ENCODE peak calls at places on chromosomes 16 and 17, in six cellular contexts. K is central memory CD4-positive, alpha-beta T cell; L is GOT3; Z is iris pigment epithelial cell; T is progenitor cell of endocrine pancreas; X is GM13977. C is an unnamed sample.

GRCh38 chr16:49581630-49582298 is 208.2 kb downstream of the C16orf78 start:
- DNase-seq in K (no peak), L (no peak), Z (no peak), T (no peak), X (no peak), C (no peak)

GRCh38 chr17:9676742-9677387 is 31.5 kb downstream of the USP43 start:
- DNase-seq in K (no peak), L (no peak), Z (peak; percentile 79), T (no peak), X (no peak), C (peak; percentile 99)

GRCh38 chr16:2692948-2693651 is 10.8 kb downstream of the KCTD5 start:
- DNase-seq in K (no peak), L (no peak), Z (peak; percentile 35), T (no peak), X (no peak), C (no peak)

GRCh38 chr16:11481987-11482386 is 104.7 kb downstream of the LITAF start:
- DNase-seq in K (no peak), L (no peak), Z (peak; percentile 87), T (no peak), X (no peak), C (no peak)

GRCh38 chr16:11342021-11342855 is 3.0 kb upstream of the RMI2 start:
- DNase-seq in K (no peak), L (no peak), Z (no peak), T (no peak), X (no peak), C (peak; percentile 88)

GRCh38 chr17:49952209-49952911 is 16.6 kb upstream of the DLX4 start:
- DNase-seq in K (peak; percentile 68), L (peak; percentile 18), Z (peak; percentile 61), T (peak; percentile 89), X (peak; percentile 88), C (peak; percentile 88)

GRCh38 chr16:51898872-51899271 is 648.1 kb downstream of the TOX3 start:
- DNase-seq in K (no peak), L (no peak), Z (no peak), T (no peak), X (no peak), C (peak; percentile 40)

GRCh38 chr17:50837980-50838954 is 2.9 kb downstream of the WFIKKN2 start:
- DNase-seq in K (no peak), L (no peak), Z (no peak), T (no peak), X (peak; percentile 18), C (no peak)

GRCh38 chr17:78822552-78822951 is 18.1 kb downstream of the USP36 start:
- DNase-seq in K (no peak), L (no peak), Z (peak; percentile 98), T (no peak), X (no peak), C (peak; percentile 20)

GRCh38 chr17:66570353-66571195 is 264.3 kb upstream of the CACNG5 start:
- DNase-seq in K (no peak), L (no peak), Z (peak; percentile 75), T (no peak), X (no peak), C (peak; percentile 53)

GRCh38 chr16:85650864-85651811 is 37.6 kb downstream of the GINS2 start:
- DNase-seq in K (no peak), L (no peak), Z (peak; percentile 18), T (no peak), X (no peak), C (no peak)

GRCh38 chr17:29699283-29699682 is 76.6 kb upstream of the CORO6 start:
- DNase-seq in K (no peak), L (no peak), Z (no peak), T (no peak), X (no peak), C (no peak)